ENCODE peak calls at places on chromosomes 13 and 19, in eight cellular contexts. One of them, this sample, is unnamed.

GRCh38 chr13:113162783-113163685 is 4.6 kb downstream of the PROZ start:
- DNase-seq in endodermal cell: peak
- DNase-seq in PC-3: no peak
- DNase-seq in breast epithelium: no peak
- DNase-seq in ovary: no peak
- DNase-seq in dorsolateral prefrontal cortex: no peak
- DNase-seq in cardiac muscle cell: no peak
- DNase-seq in foreskin fibroblast: no peak
- DNase-seq in this sample: no peak

GRCh38 chr13:34678154-34678553 is 263.9 kb upstream of the NBEA start:
- DNase-seq in endodermal cell: no peak
- DNase-seq in PC-3: peak
- DNase-seq in breast epithelium: no peak
- DNase-seq in ovary: no peak
- DNase-seq in dorsolateral prefrontal cortex: no peak
- DNase-seq in cardiac muscle cell: no peak
- DNase-seq in foreskin fibroblast: peak
- DNase-seq in this sample: no peak

GRCh38 chr13:113666951-113667701 is at the start of gene GRK1:
- DNase-seq in endodermal cell: peak
- DNase-seq in PC-3: no peak
- DNase-seq in breast epithelium: peak
- DNase-seq in ovary: peak
- DNase-seq in dorsolateral prefrontal cortex: no peak
- DNase-seq in cardiac muscle cell: no peak
- DNase-seq in foreskin fibroblast: no peak
- DNase-seq in this sample: no peak

GRCh38 chr19:964761-965694 is 19.1 kb upstream of the WDR18 start:
- DNase-seq in endodermal cell: no peak
- DNase-seq in PC-3: peak
- DNase-seq in breast epithelium: no peak
- DNase-seq in ovary: no peak
- DNase-seq in dorsolateral prefrontal cortex: no peak
- DNase-seq in cardiac muscle cell: no peak
- DNase-seq in foreskin fibroblast: no peak
- DNase-seq in this sample: no peak

GRCh38 chr19:2476451-2477140 is 669 bp downstream of the GADD45B start:
- DNase-seq in endodermal cell: peak
- DNase-seq in PC-3: peak
- DNase-seq in breast epithelium: peak
- DNase-seq in ovary: peak
- DNase-seq in dorsolateral prefrontal cortex: peak
- DNase-seq in cardiac muscle cell: peak
- DNase-seq in foreskin fibroblast: peak
- DNase-seq in this sample: no peak

GRCh38 chr13:41668130-41668757 is 210.9 kb downstream of the RGCC start:
- DNase-seq in endodermal cell: peak
- DNase-seq in PC-3: peak
- DNase-seq in breast epithelium: no peak
- DNase-seq in ovary: peak
- DNase-seq in dorsolateral prefrontal cortex: no peak
- DNase-seq in cardiac muscle cell: peak
- DNase-seq in foreskin fibroblast: peak
- DNase-seq in this sample: peak

GRCh38 chr13:110562696-110563462 is 1.4 kb upstream of the RAB20 start:
- DNase-seq in endodermal cell: peak
- DNase-seq in PC-3: no peak
- DNase-seq in breast epithelium: no peak
- DNase-seq in ovary: no peak
- DNase-seq in dorsolateral prefrontal cortex: peak
- DNase-seq in cardiac muscle cell: no peak
- DNase-seq in foreskin fibroblast: no peak
- DNase-seq in this sample: no peak

GRCh38 chr19:17049711-17050280 is 23.2 kb upstream of the CPAMD8 start:
- DNase-seq in endodermal cell: no peak
- DNase-seq in PC-3: peak
- DNase-seq in breast epithelium: no peak
- DNase-seq in ovary: no peak
- DNase-seq in dorsolateral prefrontal cortex: no peak
- DNase-seq in cardiac muscle cell: no peak
- DNase-seq in foreskin fibroblast: peak
- DNase-seq in this sample: peak

GRCh38 chr19:56069642-56070041 is 51.5 kb downstream of the ZNF787 start:
- DNase-seq in endodermal cell: no peak
- DNase-seq in PC-3: no peak
- DNase-seq in breast epithelium: no peak
- DNase-seq in ovary: no peak
- DNase-seq in dorsolateral prefrontal cortex: no peak
- DNase-seq in cardiac muscle cell: no peak
- DNase-seq in foreskin fibroblast: no peak
- DNase-seq in this sample: no peak

GRCh38 chr19:48717059-48717395 is 2.5 kb downstream of the MAMSTR start:
- DNase-seq in endodermal cell: no peak
- DNase-seq in PC-3: no peak
- DNase-seq in breast epithelium: no peak
- DNase-seq in ovary: no peak
- DNase-seq in dorsolateral prefrontal cortex: no peak
- DNase-seq in cardiac muscle cell: no peak
- DNase-seq in foreskin fibroblast: peak
- DNase-seq in this sample: no peak

GRCh38 chr19:5083547-5083965 is 114.6 kb downstream of the KDM4B start:
- DNase-seq in endodermal cell: no peak
- DNase-seq in PC-3: no peak
- DNase-seq in breast epithelium: no peak
- DNase-seq in ovary: peak
- DNase-seq in dorsolateral prefrontal cortex: no peak
- DNase-seq in cardiac muscle cell: no peak
- DNase-seq in foreskin fibroblast: no peak
- DNase-seq in this sample: no peak

GRCh38 chr13:25538276-25538675 is 166.5 kb downstream of the ATP8A2 start:
- DNase-seq in endodermal cell: no peak
- DNase-seq in PC-3: no peak
- DNase-seq in breast epithelium: no peak
- DNase-seq in ovary: no peak
- DNase-seq in dorsolateral prefrontal cortex: no peak
- DNase-seq in cardiac muscle cell: no peak
- DNase-seq in foreskin fibroblast: no peak
- DNase-seq in this sample: no peak

GRCh38 chr13:78045916-78046315 is 127.3 kb upstream of the EDNRB start:
- DNase-seq in endodermal cell: no peak
- DNase-seq in PC-3: no peak
- DNase-seq in breast epithelium: no peak
- DNase-seq in ovary: no peak
- DNase-seq in dorsolateral prefrontal cortex: no peak
- DNase-seq in cardiac muscle cell: no peak
- DNase-seq in foreskin fibroblast: no peak
- DNase-seq in this sample: no peak

GRCh38 chr13:100710176-100710575 is 35.6 kb upstream of the TMTC4 start:
- DNase-seq in endodermal cell: no peak
- DNase-seq in PC-3: no peak
- DNase-seq in breast epithelium: no peak
- DNase-seq in ovary: no peak
- DNase-seq in dorsolateral prefrontal cortex: no peak
- DNase-seq in cardiac muscle cell: no peak
- DNase-seq in foreskin fibroblast: no peak
- DNase-seq in this sample: no peak
- H3K4me3 ChIP-seq in endodermal cell: no peak
- H3K4me3 ChIP-seq in PC-3: no peak
- H3K4me3 ChIP-seq in breast epithelium: no peak
- H3K4me3 ChIP-seq in ovary: no peak
- H3K4me3 ChIP-seq in dorsolateral prefrontal cortex: no peak
- H3K4me3 ChIP-seq in cardiac muscle cell: no peak
- H3K4me3 ChIP-seq in foreskin fibroblast: no peak
- H3K4me3 ChIP-seq in this sample: no peak

DNA sequence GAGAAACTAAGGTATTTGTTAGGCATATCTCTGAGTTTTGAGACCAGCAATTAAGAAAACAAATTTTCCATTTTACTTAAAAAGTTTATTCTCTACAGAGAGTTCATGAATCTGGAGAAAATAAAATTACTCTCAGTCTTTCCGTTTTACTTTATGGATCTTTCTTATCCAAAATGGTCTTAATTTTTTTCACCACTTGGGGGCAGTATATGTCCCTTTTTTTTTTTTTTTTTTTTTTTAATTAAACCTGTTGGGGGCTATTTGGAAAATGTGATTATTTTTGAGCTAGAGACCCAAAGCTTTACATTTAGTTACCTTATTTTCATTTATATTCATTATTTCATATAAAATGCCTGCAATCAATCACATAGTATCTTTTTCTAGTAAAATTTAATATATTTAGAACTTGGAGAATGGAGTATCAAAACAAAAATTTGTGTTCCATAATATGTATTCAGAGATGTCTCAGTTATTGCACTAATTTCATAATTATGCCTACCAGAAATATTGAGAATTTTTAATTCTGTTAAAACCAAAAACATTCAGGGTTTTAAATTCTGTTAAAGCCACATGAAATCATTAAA is 27.1 kb downstream of the PIBF1 start:
- DNase-seq in endodermal cell: no peak
- DNase-seq in PC-3: peak
- DNase-seq in breast epithelium: no peak
- DNase-seq in ovary: no peak
- DNase-seq in dorsolateral prefrontal cortex: no peak
- DNase-seq in cardiac muscle cell: peak
- DNase-seq in foreskin fibroblast: peak
- DNase-seq in this sample: no peak
- TF ChIP-seq CTCF in endodermal cell: peak
- TF ChIP-seq CTCF in PC-3: peak
- TF ChIP-seq CTCF in breast epithelium: peak
- TF ChIP-seq CTCF in ovary: no peak
- TF ChIP-seq CTCF in dorsolateral prefrontal cortex: peak
- TF ChIP-seq CTCF in cardiac muscle cell: peak
- TF ChIP-seq CTCF in foreskin fibroblast: peak
- TF ChIP-seq CTCF in this sample: peak

DNA sequence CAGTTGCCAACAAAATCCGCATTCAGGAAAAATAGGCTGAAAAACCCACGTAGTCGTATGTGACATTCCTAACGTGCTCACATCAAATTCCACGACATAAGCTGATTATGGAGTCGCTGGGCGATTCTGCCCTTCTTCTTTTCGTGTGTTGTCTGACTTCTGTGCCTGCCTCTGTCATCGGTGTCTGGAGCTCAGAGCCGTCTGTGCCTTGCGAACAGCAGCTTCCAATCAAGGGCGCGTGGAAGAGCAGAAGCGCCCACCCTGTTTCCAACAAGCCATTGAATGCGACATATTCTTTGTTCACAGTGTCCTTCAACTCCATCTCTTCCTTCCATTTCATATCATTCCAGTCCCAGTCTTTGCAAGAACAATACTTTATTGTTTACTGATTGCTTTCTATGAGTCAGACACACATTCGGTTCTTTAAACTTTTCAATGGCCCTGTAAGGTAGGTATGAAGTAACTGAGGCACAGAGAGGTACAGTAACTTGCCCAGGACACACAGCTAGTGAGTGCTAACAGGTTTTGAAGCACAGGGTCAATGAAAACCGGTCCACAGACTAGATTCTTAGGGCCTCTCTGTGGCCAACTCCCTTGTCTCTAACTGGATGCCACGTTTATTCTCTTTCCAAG is 8.1 kb upstream of the ZNF507 start:
- DNase-seq in endodermal cell: no peak
- DNase-seq in PC-3: no peak
- DNase-seq in breast epithelium: no peak
- DNase-seq in ovary: no peak
- DNase-seq in dorsolateral prefrontal cortex: no peak
- DNase-seq in cardiac muscle cell: peak
- DNase-seq in foreskin fibroblast: no peak
- DNase-seq in this sample: no peak
- H3K4me3 ChIP-seq in endodermal cell: no peak
- H3K4me3 ChIP-seq in PC-3: no peak
- H3K4me3 ChIP-seq in breast epithelium: no peak
- H3K4me3 ChIP-seq in ovary: no peak
- H3K4me3 ChIP-seq in dorsolateral prefrontal cortex: peak
- H3K4me3 ChIP-seq in cardiac muscle cell: no peak
- H3K4me3 ChIP-seq in foreskin fibroblast: peak
- H3K4me3 ChIP-seq in this sample: no peak

DNA sequence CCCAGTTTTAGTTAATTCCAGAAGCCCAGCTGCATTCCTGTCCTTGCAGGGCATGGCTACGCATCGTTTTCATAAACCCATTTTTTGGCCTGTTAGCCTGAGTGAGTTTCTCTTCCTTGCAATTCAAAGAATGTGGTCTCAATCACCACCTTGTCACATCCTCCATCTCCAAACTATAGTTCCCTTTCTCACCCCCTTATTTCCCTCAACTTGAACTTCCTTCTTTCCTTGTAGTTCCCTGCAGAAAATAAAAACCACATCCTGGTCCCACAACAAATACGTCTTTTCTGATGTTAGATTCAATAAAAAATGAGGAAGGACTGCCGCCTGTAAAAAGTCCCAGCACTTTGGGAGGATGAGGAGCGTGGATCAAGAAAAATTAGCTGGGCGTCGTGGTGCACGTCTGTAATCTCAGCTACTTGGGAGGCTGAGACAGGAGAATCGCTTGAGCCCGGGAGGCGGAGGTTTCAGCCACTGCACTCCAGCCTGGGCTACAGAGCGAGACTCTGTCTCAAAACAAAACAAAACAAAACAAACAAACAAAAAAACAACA is 13.2 kb downstream of the ADGRE3 start:
- DNase-seq in endodermal cell: no peak
- DNase-seq in PC-3: no peak
- DNase-seq in breast epithelium: no peak
- DNase-seq in ovary: no peak
- DNase-seq in dorsolateral prefrontal cortex: no peak
- DNase-seq in cardiac muscle cell: no peak
- DNase-seq in foreskin fibroblast: no peak
- DNase-seq in this sample: no peak
- TF ChIP-seq CTCF in endodermal cell: no peak
- TF ChIP-seq CTCF in PC-3: no peak
- TF ChIP-seq CTCF in breast epithelium: no peak
- TF ChIP-seq CTCF in ovary: no peak
- TF ChIP-seq CTCF in dorsolateral prefrontal cortex: no peak
- TF ChIP-seq CTCF in cardiac muscle cell: no peak
- TF ChIP-seq CTCF in foreskin fibroblast: no peak
- TF ChIP-seq CTCF in this sample: no peak

GRCh38 chr19:36379510-36379819 is 464 bp upstream of the ZFP14 start:
- DNase-seq in endodermal cell: no peak
- DNase-seq in PC-3: no peak
- DNase-seq in breast epithelium: no peak
- DNase-seq in ovary: no peak
- DNase-seq in dorsolateral prefrontal cortex: no peak
- DNase-seq in cardiac muscle cell: no peak
- DNase-seq in foreskin fibroblast: no peak
- DNase-seq in this sample: no peak

GRCh38 chr19:36378625-36379509 is at the start of gene ZFP14:
- DNase-seq in endodermal cell: peak
- DNase-seq in PC-3: peak
- DNase-seq in breast epithelium: peak
- DNase-seq in ovary: peak
- DNase-seq in dorsolateral prefrontal cortex: peak
- DNase-seq in cardiac muscle cell: peak
- DNase-seq in foreskin fibroblast: peak
- DNase-seq in this sample: peak

GRCh38 chr19:36371886-36372285 is 7.1 kb downstream of the ZFP14 start:
- DNase-seq in endodermal cell: no peak
- DNase-seq in PC-3: no peak
- DNase-seq in breast epithelium: no peak
- DNase-seq in ovary: no peak
- DNase-seq in dorsolateral prefrontal cortex: no peak
- DNase-seq in cardiac muscle cell: no peak
- DNase-seq in foreskin fibroblast: no peak
- DNase-seq in this sample: no peak

GRCh38 chr19:36373638-36374156 is 5.3 kb downstream of the ZFP14 start:
- DNase-seq in endodermal cell: no peak
- DNase-seq in PC-3: no peak
- DNase-seq in breast epithelium: no peak
- DNase-seq in ovary: no peak
- DNase-seq in dorsolateral prefrontal cortex: no peak
- DNase-seq in cardiac muscle cell: no peak
- DNase-seq in foreskin fibroblast: no peak
- DNase-seq in this sample: no peak

GRCh38 chr19:36377541-36378178 is 1.3 kb downstream of the ZFP14 start:
- DNase-seq in endodermal cell: no peak
- DNase-seq in PC-3: no peak
- DNase-seq in breast epithelium: no peak
- DNase-seq in ovary: no peak
- DNase-seq in dorsolateral prefrontal cortex: no peak
- DNase-seq in cardiac muscle cell: no peak
- DNase-seq in foreskin fibroblast: peak
- DNase-seq in this sample: no peak
- H3K4me3 ChIP-seq in endodermal cell: peak
- H3K4me3 ChIP-seq in PC-3: peak
- H3K4me3 ChIP-seq in breast epithelium: peak
- H3K4me3 ChIP-seq in ovary: no peak
- H3K4me3 ChIP-seq in dorsolateral prefrontal cortex: peak
- H3K4me3 ChIP-seq in cardiac muscle cell: peak
- H3K4me3 ChIP-seq in foreskin fibroblast: peak
- H3K4me3 ChIP-seq in this sample: peak